ENCODE peak calls at places on chromosomes 7 and 10, in nine cellular contexts. W, N, J, A, V, H, L, I and K are unnamed samples.

GRCh38 chr10:73879296-73880173 is 5.2 kb upstream of the CAMK2G start:
- DNase-seq in J (peak), I (peak), A (peak), L (peak), V (peak), W (peak), N (peak), H (peak), K (peak)

GRCh38 chr10:134743-135600 is at the start of gene ZMYND11:
- DNase-seq in J (peak), H (peak), W (peak), I (peak), L (peak), V (peak), A (peak), N (no peak), K (no peak)

GRCh38 chr7:44044315-44045225 is at the start of gene DBNL:
- DNase-seq in L (peak), H (peak), V (peak), J (peak), A (peak), N (peak), W (peak), I (peak), K (peak)

GRCh38 chr7:538764-539685 is 19.4 kb upstream of the PDGFA start:
- DNase-seq in H (peak), J (no peak), N (no peak), I (no peak), W (no peak), A (no peak), L (no peak), V (peak), K (no peak)

GRCh38 chr10:72809033-72809432 is 84.5 kb upstream of the OIT3 start:
- DNase-seq in N (peak), L (no peak), V (no peak), I (no peak), A (no peak), W (no peak), J (no peak), H (no peak), K (no peak)

GRCh38 chr10:21637795-21638194 is 103.8 kb downstream of the MLLT10 start:
- DNase-seq in W (no peak), H (no peak), J (no peak), A (no peak), I (no peak), N (no peak), L (no peak), V (no peak), K (no peak)

GRCh38 chr10:106402455-106402854 is 762.1 kb downstream of the SORCS1 start:
- DNase-seq in N (no peak), V (no peak), H (no peak), A (no peak), I (no peak), J (no peak), W (no peak), L (no peak), K (no peak)

GRCh38 chr7:26361637-26362036 is 70.0 kb downstream of the SNX10 start:
- DNase-seq in I (no peak), A (no peak), L (no peak), N (no peak), J (no peak), W (no peak), V (no peak), H (no peak), K (no peak)

GRCh38 chr7:24812313-24812945 is 55.2 kb upstream of the GSDME start:
- DNase-seq in N (no peak), I (peak), V (peak), W (peak), L (peak), H (peak), J (peak), A (peak), K (no peak)

GRCh38 chr7:21902240-21902639 is 43.5 kb downstream of the CDCA7L start:
- DNase-seq in I (peak), H (no peak), W (no peak), N (no peak), L (peak), J (no peak), V (no peak), A (no peak), K (peak)

GRCh38 chr10:35379226-35380137 is 43.2 kb downstream of the CCNY start:
- DNase-seq in L (peak), I (no peak), A (peak), V (no peak), N (no peak), J (peak), H (no peak), W (no peak), K (no peak)

GRCh38 chr10:67837519-67838314 is at the start of gene DNAJC12:
- DNase-seq in L (peak), N (peak), W (peak), I (peak), H (no peak), V (no peak), J (peak), A (peak), K (no peak)

GRCh38 chr7:134636008-134636449 is 10.6 kb upstream of the BPGM start:
- DNase-seq in N (no peak), A (no peak), W (no peak), I (no peak), L (peak), J (peak), V (no peak), H (no peak), K (no peak)

GRCh38 chr7:44971188-44971907 is 7.5 kb downstream of the MYO1G start:
- DNase-seq in A (peak), H (no peak), J (no peak), W (no peak), N (no peak), V (no peak), L (no peak), I (no peak), K (no peak)

GRCh38 chr10:84244651-84245270 is at the start of gene RGR:
- DNase-seq in H (no peak), A (no peak), L (no peak), N (no peak), V (no peak), I (no peak), J (no peak), W (no peak), K (no peak)

GRCh38 chr10:62000037-62000603 is 98.6 kb downstream of the ARID5B start:
- DNase-seq in V (no peak), I (no peak), L (no peak), N (no peak), J (peak), H (no peak), W (no peak), A (no peak), K (no peak)

GRCh38 chr7:148699024-148699771 is 495 bp downstream of the CUL1 start:
- DNase-seq in H (peak), A (peak), I (peak), J (peak), V (peak), N (no peak), L (peak), W (peak), K (no peak)

GRCh38 chr7:101378808-101379207 is 16.1 kb downstream of the COL26A1 start:
- DNase-seq in L (no peak), J (no peak), H (no peak), N (no peak), I (no peak), V (no peak), W (peak), A (no peak), K (no peak)

GRCh38 chr10:51985326-51985725 is 285.9 kb upstream of the CSTF2T start:
- DNase-seq in L (no peak), J (no peak), I (no peak), N (no peak), W (no peak), A (no peak), V (no peak), H (no peak), K (no peak)

GRCh38 chr10:72133517-72133916 is 45.2 kb upstream of the SPOCK2 start:
- DNase-seq in W (no peak), V (no peak), A (peak), L (peak), J (peak), I (no peak), N (no peak), H (no peak), K (peak)

GRCh38 chr10:116891208-116891607 is 41.9 kb downstream of the ENO4 start:
- DNase-seq in W (no peak), H (peak), J (no peak), V (peak), L (peak), A (no peak), I (no peak), N (peak), K (peak)

GRCh38 chr7:45469103-45469502 is 105.1 kb upstream of the ADCY1 start:
- DNase-seq in L (no peak), H (no peak), I (no peak), V (no peak), N (no peak), J (no peak), A (no peak), W (no peak), K (no peak)

GRCh38 chr10:23917251-23917908 is 291.6 kb upstream of the KIAA1217 start:
- DNase-seq in J (peak), N (no peak), L (no peak), V (no peak), I (no peak), A (peak), W (peak), H (no peak), K (no peak)

GRCh38 chr7:142632291-142633134 is 116.8 kb upstream of the PRSS1 start:
- DNase-seq in J (peak), W (peak), N (peak), V (peak), H (peak), A (peak), I (peak), L (peak), K (no peak)

GRCh38 chr7:38660427-38661099 is 29.4 kb upstream of the AMPH start:
- DNase-seq in V (peak), L (peak), A (peak), H (no peak), N (peak), W (peak), J (peak), I (peak), K (no peak)

GRCh38 chr7:27709137-27710075 is 30.6 kb upstream of the TAX1BP1 start:
- DNase-seq in V (no peak), H (no peak), L (peak), N (no peak), J (no peak), W (no peak), A (no peak), I (no peak), K (peak)

GRCh38 chr10:4557469-4557868 is 268.5 kb upstream of the AKR1E2 start:
- DNase-seq in A (no peak), J (no peak), I (no peak), L (no peak), H (no peak), N (no peak), V (no peak), W (no peak), K (no peak)

GRCh38 chr10:125003146-125003900 is 61.4 kb downstream of the ZRANB1 start:
- DNase-seq in I (no peak), V (no peak), L (no peak), A (no peak), H (no peak), W (no peak), N (no peak), J (no peak), K (no peak)

GRCh38 chr10:97648557-97649404 is 8.3 kb downstream of the PI4K2A start:
- DNase-seq in V (no peak), W (no peak), L (peak), H (peak), I (peak), J (peak), A (peak), N (peak), K (peak)

GRCh38 chr7:152544481-152544927 is 108.7 kb upstream of the KMT2C start:
- DNase-seq in W (no peak), J (no peak), I (no peak), V (no peak), H (no peak), L (no peak), N (no peak), A (no peak), K (no peak)

GRCh38 chr10:10891437-10891836 is 126.2 kb upstream of the CELF2 start:
- DNase-seq in J (no peak), W (peak), N (peak), A (no peak), L (peak), I (no peak), V (no peak), H (no peak), K (peak)

GRCh38 chr10:96743988-96744585 is 23.8 kb upstream of the PIK3AP1 start:
- DNase-seq in I (no peak), A (peak), L (peak), W (peak), H (no peak), V (no peak), J (peak), N (no peak), K (no peak)

GRCh38 chr10:47094636-47095035 is 183.4 kb downstream of the PTPN20 start:
- DNase-seq in L (no peak), V (no peak), W (no peak), I (no peak), A (no peak), J (no peak), H (no peak), N (no peak), K (no peak)

GRCh38 chr10:69807122-69807521 is 5.4 kb downstream of the COL13A1 start:
- DNase-seq in W (no peak), H (no peak), N (peak), V (no peak), L (peak), I (peak), J (no peak), A (no peak), K (no peak)

GRCh38 chr7:151661556-151661955 is 141.9 kb upstream of the RHEB start:
- DNase-seq in V (no peak), I (no peak), W (no peak), L (no peak), J (no peak), N (no peak), A (no peak), H (no peak), K (no peak)

GRCh38 chr10:128820663-128821062 is 646.4 kb upstream of the MGMT start:
- DNase-seq in V (no peak), A (no peak), N (no peak), I (no peak), J (no peak), H (no peak), L (no peak), W (no peak), K (no peak)

GRCh38 chr7:36304099-36304425 is 85.6 kb upstream of the ANLN start:
- DNase-seq in A (no peak), I (no peak), J (no peak), H (no peak), V (no peak), N (no peak), W (no peak), L (no peak), K (no peak)

GRCh38 chr7:30141405-30142045 is 6.7 kb downstream of the MTURN start:
- DNase-seq in I (no peak), N (no peak), V (no peak), A (no peak), J (no peak), L (no peak), H (no peak), W (no peak), K (no peak)

GRCh38 chr7:99618726-99619125 is 2.0 kb downstream of the ZSCAN25 start:
- DNase-seq in H (no peak), V (no peak), I (peak), A (no peak), J (no peak), L (no peak), N (peak), W (no peak), K (peak)

DNA sequence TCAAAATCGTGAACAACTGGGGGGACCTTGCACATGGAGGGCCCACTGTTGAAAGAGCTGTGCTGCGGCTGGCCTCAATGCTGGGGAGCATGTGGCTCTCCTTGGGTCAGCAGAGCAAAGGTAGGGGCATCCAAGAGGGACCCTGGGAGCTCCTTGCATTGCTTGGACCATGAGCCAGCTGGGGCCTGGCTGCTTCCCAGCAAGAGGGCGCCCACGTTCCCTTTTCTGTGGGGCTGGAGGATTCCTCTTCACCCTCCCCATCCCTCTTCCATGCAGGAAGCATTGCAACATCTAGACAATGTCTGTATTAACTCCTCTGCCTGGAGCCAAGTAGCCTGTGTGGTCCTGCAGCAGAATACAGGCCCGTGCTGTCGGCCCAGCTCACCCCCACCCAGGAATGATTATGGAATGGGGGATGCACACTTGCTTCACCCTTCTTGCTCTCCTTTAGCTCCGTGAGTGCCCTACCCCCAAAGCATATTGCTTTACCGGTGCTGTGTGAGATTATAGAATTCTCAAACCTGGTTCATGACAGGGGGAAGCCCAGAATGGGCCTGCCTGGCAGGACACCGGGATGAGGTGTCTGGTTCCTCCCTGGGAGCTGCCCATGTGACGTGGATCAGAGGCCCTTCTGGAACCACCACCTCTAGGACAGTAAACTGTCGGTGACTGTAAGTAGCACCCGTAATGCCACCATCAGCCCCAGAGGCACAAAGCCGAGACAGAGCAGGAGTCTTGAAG is 61.9 kb downstream of the SYPL1 start:
- DNase-seq in N (no peak), J (no peak), L (peak), W (no peak), A (peak), V (no peak), H (no peak), I (peak), K (peak)
- TF ChIP-seq CTCF in N (peak), J (no peak), L (peak), W (peak), A (peak), V (peak), H (no peak), I (peak), K (peak)

DNA sequence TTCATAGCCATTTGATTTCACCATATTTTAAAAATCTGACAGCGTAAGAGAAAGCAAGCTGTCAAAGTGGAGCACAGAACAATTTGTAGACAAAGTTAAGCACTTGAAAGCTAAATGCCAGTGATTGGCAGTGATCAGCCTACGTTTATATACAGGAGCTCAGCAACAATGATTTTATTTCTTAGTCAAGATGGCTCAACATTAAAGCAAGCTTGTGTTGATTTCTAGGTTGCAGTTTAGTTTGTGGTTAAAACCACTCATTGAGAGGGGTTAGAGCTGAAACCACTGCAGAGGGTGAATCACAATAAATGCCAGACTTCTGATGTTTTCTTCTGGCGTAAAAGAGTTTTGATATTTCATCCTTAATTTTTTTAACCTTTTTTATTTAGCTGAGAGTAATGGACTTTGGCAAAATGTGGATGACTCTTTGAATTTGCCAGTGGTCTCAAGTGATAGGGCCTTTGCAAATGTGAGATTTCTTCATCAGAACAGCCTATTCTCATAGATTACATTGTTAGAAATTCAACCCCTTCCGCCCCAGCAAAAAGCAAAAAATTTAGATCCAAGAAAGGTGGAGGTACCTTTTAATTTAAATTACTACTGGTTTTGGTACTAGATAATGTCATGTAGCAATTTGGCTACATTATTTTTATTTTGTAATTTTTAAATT is 73.8 kb downstream of the SHOC2 start:
- DNase-seq in J (peak), W (no peak), H (no peak), A (peak), L (peak), V (no peak), N (peak), I (no peak), K (peak)
- H3K4me3 ChIP-seq in J (no peak), W (no peak), H (no peak), A (no peak), L (no peak), V (no peak), N (no peak), I (no peak), K (no peak)

GRCh38 chr10:119349341-119349740 is 142.0 kb downstream of the GRK5 start:
- DNase-seq in V (no peak), L (no peak), A (no peak), H (no peak), J (no peak), N (no peak), W (no peak), I (no peak), K (no peak)

GRCh38 chr10:119349937-119350513 is 142.7 kb downstream of the GRK5 start:
- DNase-seq in J (no peak), L (no peak), V (no peak), A (no peak), I (no peak), N (no peak), W (no peak), H (no peak), K (no peak)

GRCh38 chr10:119350529-119351001 is 143.2 kb downstream of the GRK5 start:
- DNase-seq in J (no peak), L (peak), I (no peak), H (no peak), V (no peak), W (no peak), N (no peak), A (no peak), K (no peak)

GRCh38 chr10:119353438-119353837 is 146.1 kb downstream of the GRK5 start:
- DNase-seq in J (no peak), A (no peak), N (no peak), I (no peak), V (no peak), W (no peak), L (no peak), H (no peak), K (no peak)

DNA sequence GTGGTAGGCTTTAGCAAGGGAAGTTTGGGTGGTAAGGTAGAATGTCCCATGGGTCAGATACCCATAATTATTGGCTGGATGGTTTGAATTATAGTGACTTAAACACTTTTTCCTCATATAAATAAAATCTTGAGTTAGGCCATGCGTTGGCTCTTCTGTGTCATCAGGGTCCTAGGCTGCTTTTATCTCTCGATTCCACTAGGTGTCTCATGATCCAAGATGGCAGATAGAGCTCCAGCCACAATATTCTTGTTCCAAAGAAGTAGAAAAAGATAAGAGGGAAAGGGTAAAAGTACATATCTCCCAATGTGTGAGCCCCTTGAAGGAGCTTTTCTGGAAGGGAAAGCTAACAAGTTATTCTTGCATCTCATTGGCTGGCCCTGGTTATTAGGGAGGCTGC is 144.7 kb downstream of the GRK5 start:
- DNase-seq in W (no peak), L (no peak), A (peak), H (no peak), N (no peak), J (no peak), I (peak), V (no peak), K (no peak)
- TF ChIP-seq CTCF in W (no peak), L (no peak), A (peak), H (no peak), N (no peak), J (no peak), I (no peak), V (no peak), K (no peak)

GRCh38 chr7:117023325-117023854 is 70.1 kb downstream of the ST7 start:
- DNase-seq in J (peak), L (no peak), N (no peak), V (no peak), H (no peak), A (no peak), I (no peak), W (no peak), K (no peak)

GRCh38 chr7:117021366-117021765 is 68.1 kb downstream of the ST7 start:
- DNase-seq in J (no peak), L (no peak), V (no peak), W (no peak), H (no peak), N (no peak), I (no peak), A (no peak), K (no peak)

GRCh38 chr7:117019786-117020604 is 66.7 kb downstream of the ST7 start:
- DNase-seq in J (no peak), W (peak), I (peak), N (peak), H (peak), L (peak), A (no peak), V (peak), K (no peak)

GRCh38 chr7:117020605-117021002 is 67.3 kb downstream of the ST7 start:
- DNase-seq in W (peak), I (no peak), J (no peak), A (no peak), V (no peak), H (no peak), L (no peak), N (no peak), K (no peak)

GRCh38 chr7:117021960-117022359 is 68.7 kb downstream of the ST7 start:
- DNase-seq in V (no peak), J (no peak), I (no peak), A (no peak), N (no peak), W (no peak), H (no peak), L (no peak), K (no peak)
- H3K4me3 ChIP-seq in V (no peak), J (no peak), I (no peak), A (no peak), N (no peak), W (peak), H (no peak), L (no peak), K (no peak)